ENCODE peak calls at places on chromosomes 2 and 18, in five cellular contexts. Q is neuronal stem cell, C is IMR-90, N is mesenchymal stem cell, S is H1. I is an unnamed sample.

GRCh38 chr18:51724790-51725721 is 527.6 kb upstream of the MEX3C start:
- DNase-seq in N (no peak), C (no peak), Q (no peak), S (no peak), I (no peak)

GRCh38 chr2:17311771-17312511 is 206.3 kb downstream of the RAD51AP2 start:
- DNase-seq in Q (no peak), C (no peak), N (no peak), S (no peak), I (no peak)

GRCh38 chr2:28403388-28403956 is 10.8 kb downstream of the FOSL2 start:
- DNase-seq in N (no peak), S (no peak), Q (no peak), C (no peak), I (no peak)

GRCh38 chr2:241879326-241879725 is 9.8 kb downstream of the RTP5 start:
- DNase-seq in S (no peak), C (no peak), N (no peak), Q (no peak), I (no peak)

GRCh38 chr2:120780402-120780801 is 44.7 kb downstream of the GLI2 start:
- DNase-seq in C (no peak), S (no peak), N (peak; percentile 54), Q (no peak), I (no peak)

GRCh38 chr2:9944330-9944758 is 7.1 kb upstream of the GRHL1 start:
- DNase-seq in C (no peak), S (no peak), Q (no peak), N (no peak), I (peak; percentile 33)

GRCh38 chr2:143284087-143284675 is 155.0 kb downstream of the ARHGAP15 start:
- DNase-seq in Q (peak; percentile 20), N (peak; percentile 48), C (peak; percentile 50), S (no peak), I (peak; percentile 16)

GRCh38 chr18:22899421-22899820 is 33.7 kb upstream of the RBBP8 start:
- DNase-seq in C (no peak), Q (no peak), S (no peak), N (no peak), I (no peak)

GRCh38 chr18:39173022-39173421 is 1607.4 kb upstream of the CELF4 start:
- DNase-seq in Q (no peak), C (no peak), S (no peak), N (no peak), I (no peak)

GRCh38 chr2:4039999-4040398 is 336.6 kb downstream of the DCDC2C start:
- DNase-seq in C (no peak), S (no peak), Q (no peak), N (no peak), I (no peak)

GRCh38 chr2:54470241-54470938 is 14.3 kb downstream of the SPTBN1 start:
- DNase-seq in S (no peak), Q (no peak), C (peak; percentile 79), N (peak; percentile 76), I (peak; percentile 78)

GRCh38 chr2:178732913-178733312 is 74.3 kb downstream of the TTN start:
- DNase-seq in C (no peak), N (no peak), S (no peak), Q (no peak), I (peak; percentile 97)

GRCh38 chr18:55317832-55318231 is 270.2 kb downstream of the TCF4 start:
- DNase-seq in N (no peak), C (no peak), S (no peak), Q (no peak), I (no peak)

GRCh38 chr2:148201075-148202004 is 180.4 kb downstream of the MBD5 start:
- DNase-seq in C (peak; percentile 31), S (peak; percentile 84), N (peak; percentile 81), Q (peak; percentile 35), I (peak; percentile 72)

GRCh38 chr2:46456789-46457188 is 22.6 kb upstream of the TMEM247 start:
- DNase-seq in Q (no peak), S (no peak), C (no peak), N (no peak), I (no peak)

GRCh38 chr2:62660582-62661262 is 44.8 kb upstream of the EHBP1 start:
- DNase-seq in Q (no peak), C (peak; percentile 89), N (peak; percentile 86), S (no peak), I (peak; percentile 71)

GRCh38 chr2:185510060-185510459 is 228.5 kb upstream of the FSIP2 start:
- DNase-seq in N (peak; percentile 1), C (no peak), Q (no peak), S (no peak), I (no peak)

GRCh38 chr18:77481541-77481940 is 231.9 kb downstream of the GALR1 start:
- DNase-seq in C (no peak), N (no peak), Q (no peak), S (no peak), I (no peak)

GRCh38 chr18:68234115-68234514 is 480.8 kb downstream of the TMX3 start:
- DNase-seq in S (no peak), N (no peak), C (peak; percentile 10), Q (no peak), I (no peak)

GRCh38 chr2:168355779-168356178 is 100.3 kb upstream of the CERS6 start:
- DNase-seq in Q (no peak), C (no peak), N (no peak), S (no peak), I (no peak)

GRCh38 chr2:8263931-8264330 is 417.9 kb upstream of the ID2 start:
- DNase-seq in C (no peak), S (no peak), N (no peak), Q (peak; percentile 61), I (no peak)

GRCh38 chr2:102789349-102790085 is 27.7 kb downstream of the TMEM182 start:
- DNase-seq in C (no peak), Q (no peak), N (no peak), S (no peak), I (no peak)

DNA sequence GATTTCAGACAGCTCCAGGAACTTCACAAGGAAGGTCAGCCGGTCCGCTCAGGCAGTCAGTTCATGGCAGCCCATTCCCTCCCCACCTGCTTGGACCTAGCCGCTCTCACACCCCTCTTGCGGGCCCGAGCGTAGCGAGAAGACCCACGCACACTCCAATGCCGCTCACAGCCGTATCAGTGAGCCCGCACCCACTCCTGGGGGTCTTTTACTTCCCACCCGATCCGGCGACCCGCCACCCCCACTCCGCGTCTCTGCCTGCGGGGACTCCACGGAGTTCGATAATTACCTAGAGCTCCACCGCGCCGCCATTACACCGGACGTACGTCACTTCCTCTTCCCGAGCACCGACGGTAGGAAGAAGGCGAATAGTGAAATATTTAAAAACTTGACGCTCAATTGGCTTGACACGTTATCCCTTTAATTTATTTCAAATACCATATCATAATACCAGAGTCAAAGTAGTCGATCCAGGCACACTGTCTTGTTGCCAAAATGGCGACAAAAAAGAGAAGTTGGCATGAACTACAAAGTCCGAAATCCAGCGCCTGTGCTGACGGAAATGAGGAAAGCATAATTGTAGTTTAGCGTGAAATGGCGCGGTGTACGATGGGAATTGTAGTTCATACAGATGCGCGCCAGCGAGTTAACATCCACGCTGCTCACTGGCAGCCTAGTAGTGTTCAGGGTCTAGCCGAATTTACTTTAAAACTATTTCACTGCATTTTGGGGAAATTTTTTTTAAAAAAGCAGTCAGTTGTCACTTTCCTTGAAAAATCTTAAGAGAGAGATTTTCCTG is at the start of gene CWC22:
- DNase-seq in C (peak; percentile 92), N (peak; percentile 94), Q (peak; percentile 83), S (peak; percentile 81), I (peak; percentile 93)
- H4K91ac ChIP-seq in C (peak within 1 kb of the TSS; percentile 96), N (peak within 1 kb of the TSS; percentile 87), Q (no peak within 1 kb of the TSS), S (peak within 1 kb of the TSS; percentile 89), I (peak within 1 kb of the TSS; percentile 77)

DNA sequence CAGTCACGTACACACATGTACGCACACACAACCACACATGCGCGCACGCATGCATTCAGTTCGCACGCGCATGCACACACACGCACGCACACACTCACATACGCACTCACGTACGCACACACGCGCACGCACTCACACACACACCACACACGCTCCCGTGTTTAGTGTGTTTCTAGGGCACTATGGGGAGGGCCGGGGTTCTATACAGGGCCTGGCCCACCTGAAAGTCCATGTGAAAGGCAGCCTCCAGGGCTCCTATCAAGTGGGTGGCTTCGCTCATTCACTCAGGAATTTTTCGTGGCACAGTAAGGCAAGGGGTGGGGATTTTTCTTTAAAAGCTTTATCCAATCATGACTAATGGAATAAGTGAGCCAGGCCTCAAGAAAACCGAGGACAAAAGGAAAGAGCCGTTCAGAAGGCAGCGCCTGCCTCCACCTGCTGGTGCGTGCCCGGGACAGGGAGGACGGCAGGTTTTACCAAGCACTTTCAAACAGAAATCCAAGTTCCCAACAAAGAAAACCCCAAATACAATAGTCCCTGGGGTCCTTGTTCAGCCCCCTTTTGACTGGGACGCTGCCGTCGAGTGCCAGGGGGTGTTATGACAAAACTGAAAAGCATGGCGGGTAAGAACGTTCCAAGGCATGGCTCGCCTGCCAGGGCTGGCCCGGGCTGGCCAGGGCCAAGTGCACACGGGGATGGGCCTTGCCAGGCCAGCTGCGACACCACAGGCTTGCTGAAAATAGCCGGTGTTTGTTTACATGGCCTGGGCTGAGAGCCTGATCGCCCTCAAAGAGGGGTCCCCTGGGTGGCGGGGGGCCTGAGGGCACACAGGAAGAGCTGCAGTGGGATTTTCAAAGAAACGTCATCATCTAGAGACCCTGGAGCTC is 110.0 kb downstream of the HDAC4 start:
- DNase-seq in Q (peak; percentile 40), N (peak; percentile 64), S (no peak), C (no peak), I (no peak)
- H4K91ac ChIP-seq in Q (peak overlapping the region; percentile 93), N (peak overlapping the region; percentile 90), S (peak overlapping the region; percentile 100), C (peak overlapping the region; percentile 30), I (no peak overlapping the region)

GRCh38 chr2:85414761-85415498 is 3.6 kb upstream of the SH2D6 start:
- DNase-seq in N (no peak), S (no peak), C (no peak), Q (no peak), I (peak; percentile 47)

GRCh38 chr2:85421706-85422457 is 3.4 kb downstream of the SH2D6 start:
- DNase-seq in N (no peak), Q (no peak), S (no peak), C (no peak), I (no peak)

GRCh38 chr2:85420743-85421705 is 2.5 kb downstream of the SH2D6 start:
- DNase-seq in Q (peak; percentile 87), N (peak; percentile 78), C (peak; percentile 77), S (peak; percentile 100), I (peak; percentile 73)

GRCh38 chr2:85419009-85419711 is 646 bp downstream of the SH2D6 start:
- DNase-seq in C (no peak), S (no peak), N (no peak), Q (no peak), I (no peak)

DNA sequence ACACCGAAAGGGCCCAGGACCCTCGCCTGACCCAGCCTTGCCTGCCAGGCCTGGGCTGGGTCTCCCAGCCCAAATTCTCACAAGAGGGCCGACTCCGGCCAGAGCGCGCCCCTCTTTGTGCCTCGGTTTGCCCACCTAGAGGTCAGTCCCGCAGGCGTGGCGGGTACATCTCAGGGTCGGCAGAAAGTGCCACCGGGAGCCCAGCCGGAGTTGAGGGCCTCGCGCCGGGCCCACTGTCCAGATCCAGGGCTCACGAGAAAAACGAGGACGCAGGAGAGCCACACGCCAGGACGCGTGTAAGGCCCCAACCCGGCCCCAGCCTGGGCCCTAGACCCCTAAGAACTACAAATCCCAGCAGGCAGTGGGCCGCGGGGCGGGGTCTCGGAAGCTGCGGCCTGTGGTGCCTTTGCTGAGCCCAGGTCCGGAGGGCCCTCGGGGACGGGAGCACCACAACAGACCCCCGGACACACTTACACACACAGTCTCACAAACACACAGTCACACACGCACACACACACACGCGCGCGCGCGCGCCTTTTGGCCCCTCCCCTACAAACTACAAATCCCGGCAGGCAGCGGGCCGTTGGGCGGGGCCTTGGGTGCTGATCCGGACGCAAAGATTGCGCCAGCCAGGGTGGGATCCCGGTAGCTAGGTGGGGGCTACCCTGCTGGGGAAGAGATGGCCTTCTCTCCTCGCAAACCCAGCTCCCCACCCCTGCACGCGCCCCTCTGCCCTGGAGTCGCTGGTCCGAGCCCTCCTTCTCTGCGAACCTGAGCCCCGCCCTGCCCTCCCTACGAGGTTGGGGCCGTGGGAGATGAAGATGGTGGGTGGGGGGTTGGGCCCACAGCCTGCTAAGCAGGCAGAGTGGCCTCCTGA is at the start of gene SH2D6:
- DNase-seq in S (peak; percentile 93), Q (peak; percentile 73), N (peak; percentile 87), C (peak; percentile 68), I (peak; percentile 85)
- H4K91ac ChIP-seq in S (peak within 1 kb of the TSS; percentile 92), Q (peak within 1 kb of the TSS; percentile 67), N (peak within 1 kb of the TSS; percentile 83), C (peak within 1 kb of the TSS; percentile 99), I (peak within 1 kb of the TSS; percentile 90)

GRCh38 chr2:38301969-38302702 is 74.9 kb downstream of the ATL2 start:
- DNase-seq in C (no peak), Q (no peak), S (no peak), N (no peak), I (no peak)
- H4K91ac ChIP-seq in C (no peak overlapping the region), Q (no peak overlapping the region), S (no peak overlapping the region), N (no peak overlapping the region), I (no peak overlapping the region)